ENCODE peak calls at places on chromosomes 3 and 15, in seven cellular contexts. One of them, this sample, is unnamed.

GRCh38 chr3:129038121-129038855 is 22.3 kb upstream of the GP9 start:
- DNase-seq in Panc1: no peak
- DNase-seq in IMR-90: no peak
- DNase-seq in astrocyte: no peak
- DNase-seq in CD4-positive, alpha-beta memory T cell: no peak
- DNase-seq in pancreas: no peak
- DNase-seq in upper lobe of right lung: no peak
- DNase-seq in this sample: no peak

GRCh38 chr3:117898722-117899121 is 1135.9 kb downstream of the IGSF11 start:
- DNase-seq in Panc1: peak; percentile 2
- DNase-seq in IMR-90: no peak
- DNase-seq in astrocyte: no peak
- DNase-seq in CD4-positive, alpha-beta memory T cell: no peak
- DNase-seq in pancreas: no peak
- DNase-seq in upper lobe of right lung: no peak
- DNase-seq in this sample: peak; percentile 9

GRCh38 chr15:66673410-66674322 is 28.4 kb upstream of the SMAD6 start:
- DNase-seq in Panc1: no peak
- DNase-seq in IMR-90: no peak
- DNase-seq in astrocyte: peak; percentile 42
- DNase-seq in CD4-positive, alpha-beta memory T cell: no peak
- DNase-seq in pancreas: peak; percentile 43
- DNase-seq in upper lobe of right lung: peak; percentile 77
- DNase-seq in this sample: peak; percentile 67

GRCh38 chr3:188749010-188749617 is 422.7 kb upstream of the TPRG1 start:
- DNase-seq in Panc1: peak; percentile 25
- DNase-seq in IMR-90: no peak
- DNase-seq in astrocyte: no peak
- DNase-seq in CD4-positive, alpha-beta memory T cell: peak; percentile 63
- DNase-seq in pancreas: no peak
- DNase-seq in upper lobe of right lung: no peak
- DNase-seq in this sample: peak; percentile 52

GRCh38 chr3:128420289-128420688 is 46.4 kb downstream of the DNAJB8 start:
- DNase-seq in Panc1: no peak
- DNase-seq in IMR-90: no peak
- DNase-seq in astrocyte: no peak
- DNase-seq in CD4-positive, alpha-beta memory T cell: no peak
- DNase-seq in pancreas: peak; percentile 7
- DNase-seq in upper lobe of right lung: no peak
- DNase-seq in this sample: no peak

GRCh38 chr3:176919836-176920760 is 277.2 kb downstream of the TBL1XR1 start:
- DNase-seq in Panc1: no peak
- DNase-seq in IMR-90: peak; percentile 94
- DNase-seq in astrocyte: peak; percentile 86
- DNase-seq in CD4-positive, alpha-beta memory T cell: no peak
- DNase-seq in pancreas: no peak
- DNase-seq in upper lobe of right lung: no peak
- DNase-seq in this sample: no peak

GRCh38 chr3:150631515-150632221 is 28.5 kb downstream of the SELENOT start:
- DNase-seq in Panc1: no peak
- DNase-seq in IMR-90: no peak
- DNase-seq in astrocyte: no peak
- DNase-seq in CD4-positive, alpha-beta memory T cell: no peak
- DNase-seq in pancreas: no peak
- DNase-seq in upper lobe of right lung: no peak
- DNase-seq in this sample: no peak

GRCh38 chr3:178445139-178445538 is 91.1 kb upstream of the KCNMB2 start:
- DNase-seq in Panc1: no peak
- DNase-seq in IMR-90: no peak
- DNase-seq in astrocyte: no peak
- DNase-seq in CD4-positive, alpha-beta memory T cell: no peak
- DNase-seq in pancreas: no peak
- DNase-seq in upper lobe of right lung: no peak
- DNase-seq in this sample: no peak

GRCh38 chr15:25391971-25392733 is 46.7 kb downstream of the UBE3A start:
- DNase-seq in Panc1: no peak
- DNase-seq in IMR-90: peak; percentile 83
- DNase-seq in astrocyte: peak; percentile 74
- DNase-seq in CD4-positive, alpha-beta memory T cell: no peak
- DNase-seq in pancreas: no peak
- DNase-seq in upper lobe of right lung: no peak
- DNase-seq in this sample: no peak

GRCh38 chr3:174548841-174549623 is 310.1 kb upstream of the NAALADL2 start:
- DNase-seq in Panc1: no peak
- DNase-seq in IMR-90: no peak
- DNase-seq in astrocyte: no peak
- DNase-seq in CD4-positive, alpha-beta memory T cell: no peak
- DNase-seq in pancreas: no peak
- DNase-seq in upper lobe of right lung: no peak
- DNase-seq in this sample: no peak

GRCh38 chr15:41848595-41848994 is 9.9 kb downstream of the PLA2G4B start:
- DNase-seq in Panc1: no peak
- DNase-seq in IMR-90: peak; percentile 65
- DNase-seq in astrocyte: no peak
- DNase-seq in CD4-positive, alpha-beta memory T cell: no peak
- DNase-seq in pancreas: no peak
- DNase-seq in upper lobe of right lung: no peak
- DNase-seq in this sample: no peak
- H3K27ac ChIP-seq in Panc1: no peak overlapping the region
- H3K27ac ChIP-seq in IMR-90: no peak overlapping the region
- H3K27ac ChIP-seq in astrocyte: no peak overlapping the region
- H3K27ac ChIP-seq in CD4-positive, alpha-beta memory T cell: no peak overlapping the region
- H3K27ac ChIP-seq in pancreas: no peak overlapping the region
- H3K27ac ChIP-seq in upper lobe of right lung: no peak overlapping the region
- H3K27ac ChIP-seq in this sample: no peak overlapping the region

DNA sequence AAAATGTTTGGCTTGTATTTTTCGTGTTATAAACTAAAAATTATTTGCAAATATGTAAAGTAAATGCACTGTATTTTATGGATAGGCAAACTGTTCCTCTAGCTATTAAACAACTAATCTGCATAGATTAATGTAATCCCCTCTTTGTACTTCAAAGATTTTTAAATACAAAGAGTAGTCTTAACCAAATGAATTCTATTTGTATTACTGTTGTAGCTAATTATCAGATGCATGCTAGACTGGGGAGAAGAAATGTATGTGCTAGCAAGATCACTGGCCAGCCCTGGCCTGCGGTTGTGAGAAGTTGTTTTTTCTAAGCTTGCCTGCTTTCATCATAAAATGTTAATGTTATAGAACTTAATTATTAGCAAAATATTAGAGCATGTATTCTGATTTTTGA is 92.6 kb downstream of the STT3B start:
- DNase-seq in Panc1: no peak
- DNase-seq in IMR-90: no peak
- DNase-seq in astrocyte: no peak
- DNase-seq in CD4-positive, alpha-beta memory T cell: no peak
- DNase-seq in pancreas: no peak
- DNase-seq in upper lobe of right lung: no peak
- DNase-seq in this sample: no peak
- H3K4me1 ChIP-seq in Panc1: no peaks in the 10 kb centered on the region
- H3K4me1 ChIP-seq in IMR-90: peaks cover 2% of the 10 kb centered on the region
- H3K4me1 ChIP-seq in astrocyte: no peaks in the 10 kb centered on the region
- H3K4me1 ChIP-seq in CD4-positive, alpha-beta memory T cell: no peaks in the 10 kb centered on the region
- H3K4me1 ChIP-seq in pancreas: no peaks in the 10 kb centered on the region
- H3K4me1 ChIP-seq in upper lobe of right lung: no peaks in the 10 kb centered on the region
- H3K4me1 ChIP-seq in this sample: no peaks in the 10 kb centered on the region

GRCh38 chr15:90362936-90363212 is 10.8 kb downstream of the ZNF774 start:
- DNase-seq in Panc1: no peak
- DNase-seq in IMR-90: peak; percentile 92
- DNase-seq in astrocyte: peak; percentile 91
- DNase-seq in CD4-positive, alpha-beta memory T cell: no peak
- DNase-seq in pancreas: no peak
- DNase-seq in upper lobe of right lung: no peak
- DNase-seq in this sample: no peak
- H3K27ac ChIP-seq in Panc1: peak overlapping the region; percentile 25
- H3K27ac ChIP-seq in IMR-90: peak overlapping the region; percentile 54
- H3K27ac ChIP-seq in astrocyte: peak overlapping the region; percentile 96
- H3K27ac ChIP-seq in CD4-positive, alpha-beta memory T cell: no peak overlapping the region
- H3K27ac ChIP-seq in pancreas: no peak overlapping the region
- H3K27ac ChIP-seq in upper lobe of right lung: no peak overlapping the region
- H3K27ac ChIP-seq in this sample: no peak overlapping the region

DNA sequence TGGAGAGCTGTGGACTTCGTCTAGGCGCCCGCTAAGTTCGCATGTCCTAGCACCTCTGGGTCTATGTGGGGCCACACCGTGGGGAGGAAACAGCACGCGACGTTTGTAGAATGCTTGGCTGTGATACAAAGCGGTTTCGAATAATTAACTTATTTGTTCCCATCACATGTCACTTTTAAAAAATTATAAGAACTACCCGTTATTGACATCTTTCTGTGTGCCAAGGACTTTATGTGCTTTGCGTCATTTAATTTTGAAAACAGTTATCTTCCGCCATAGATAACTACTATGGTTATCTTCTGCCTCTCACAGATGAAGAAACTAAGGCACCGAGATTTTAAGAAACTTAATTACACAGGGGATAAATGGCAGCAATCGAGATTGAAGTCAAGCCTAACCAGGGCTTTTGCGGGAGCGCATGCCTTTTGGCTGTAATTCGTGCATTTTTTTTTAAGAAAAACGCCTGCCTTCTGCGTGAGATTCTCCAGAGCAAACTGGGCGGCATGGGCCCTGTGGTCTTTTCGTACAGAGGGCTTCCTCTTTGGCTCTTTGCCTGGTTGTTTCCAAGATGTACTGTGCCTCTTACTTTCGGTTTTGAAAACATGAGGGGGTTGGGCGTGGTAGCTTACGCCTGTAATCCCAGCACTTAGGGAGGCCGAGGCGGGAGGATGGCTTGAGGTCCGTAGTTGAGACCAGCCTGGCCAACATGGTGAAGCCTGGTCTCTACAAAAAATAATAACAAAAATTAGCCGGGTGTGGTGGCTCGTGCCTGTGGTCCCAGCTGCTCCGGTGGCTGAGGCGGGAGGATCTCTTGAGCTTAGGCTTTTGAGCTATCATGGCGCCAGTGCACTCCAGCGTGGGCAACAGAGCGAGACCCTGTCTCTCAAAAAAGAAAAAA is 1.0 kb downstream of the B2M start:
- DNase-seq in Panc1: no peak
- DNase-seq in IMR-90: peak; percentile 87
- DNase-seq in astrocyte: peak; percentile 74
- DNase-seq in CD4-positive, alpha-beta memory T cell: peak; percentile 81
- DNase-seq in pancreas: peak; percentile 33
- DNase-seq in upper lobe of right lung: peak; percentile 71
- DNase-seq in this sample: peak; percentile 92
- H3K4me1 ChIP-seq in Panc1: peaks cover 25% of the 10 kb centered on the region
- H3K4me1 ChIP-seq in IMR-90: peaks cover 2% of the 10 kb centered on the region
- H3K4me1 ChIP-seq in astrocyte: peaks cover 9% of the 10 kb centered on the region
- H3K4me1 ChIP-seq in CD4-positive, alpha-beta memory T cell: peaks cover 47% of the 10 kb centered on the region
- H3K4me1 ChIP-seq in pancreas: peaks cover 8% of the 10 kb centered on the region
- H3K4me1 ChIP-seq in upper lobe of right lung: peaks cover 47% of the 10 kb centered on the region
- H3K4me1 ChIP-seq in this sample: peaks cover 11% of the 10 kb centered on the region

DNA sequence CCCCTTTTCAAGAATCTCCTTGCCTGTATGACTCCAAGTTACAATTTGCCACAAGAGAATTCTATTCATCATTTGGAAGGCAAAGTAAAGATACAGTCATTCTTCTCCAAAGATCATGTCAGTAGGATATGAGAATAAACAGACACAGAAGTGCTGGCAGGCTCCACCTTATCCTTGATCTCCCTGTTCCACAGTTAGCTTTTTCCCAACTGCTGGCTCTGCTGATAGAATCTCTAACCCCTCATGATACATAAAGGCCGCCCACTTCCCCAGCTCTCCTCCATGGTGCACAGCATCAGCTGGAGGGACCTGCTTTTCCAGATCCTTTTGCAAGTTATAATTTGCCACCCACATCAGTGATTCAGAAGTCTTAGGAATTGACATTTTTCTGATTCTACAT is 465.5 kb downstream of the GBE1 start:
- DNase-seq in Panc1: no peak
- DNase-seq in IMR-90: no peak
- DNase-seq in astrocyte: no peak
- DNase-seq in CD4-positive, alpha-beta memory T cell: no peak
- DNase-seq in pancreas: no peak
- DNase-seq in upper lobe of right lung: no peak
- DNase-seq in this sample: no peak
- H3K27ac ChIP-seq in Panc1: no peak overlapping the region
- H3K27ac ChIP-seq in IMR-90: no peak overlapping the region
- H3K27ac ChIP-seq in astrocyte: no peak overlapping the region
- H3K27ac ChIP-seq in CD4-positive, alpha-beta memory T cell: no peak overlapping the region
- H3K27ac ChIP-seq in pancreas: no peak overlapping the region
- H3K27ac ChIP-seq in upper lobe of right lung: no peak overlapping the region
- H3K27ac ChIP-seq in this sample: no peak overlapping the region

GRCh38 chr15:76341366-76342045 is 4.9 kb downstream of the ISL2 start:
- DNase-seq in Panc1: no peak
- DNase-seq in IMR-90: no peak
- DNase-seq in astrocyte: no peak
- DNase-seq in CD4-positive, alpha-beta memory T cell: peak; percentile 28
- DNase-seq in pancreas: peak; percentile 25
- DNase-seq in upper lobe of right lung: no peak
- DNase-seq in this sample: no peak
- H3K4me1 ChIP-seq in Panc1: peaks cover 3% of the 10 kb centered on the region
- H3K4me1 ChIP-seq in IMR-90: peaks cover 9% of the 10 kb centered on the region
- H3K4me1 ChIP-seq in astrocyte: peaks cover 16% of the 10 kb centered on the region
- H3K4me1 ChIP-seq in CD4-positive, alpha-beta memory T cell: peaks cover 80% of the 10 kb centered on the region
- H3K4me1 ChIP-seq in pancreas: peaks cover 36% of the 10 kb centered on the region
- H3K4me1 ChIP-seq in upper lobe of right lung: peaks cover 53% of the 10 kb centered on the region
- H3K4me1 ChIP-seq in this sample: peaks cover 17% of the 10 kb centered on the region

GRCh38 chr15:89946681-89947313 is 34.0 kb upstream of the ARPIN start:
- DNase-seq in Panc1: no peak
- DNase-seq in IMR-90: no peak
- DNase-seq in astrocyte: no peak
- DNase-seq in CD4-positive, alpha-beta memory T cell: no peak
- DNase-seq in pancreas: no peak
- DNase-seq in upper lobe of right lung: no peak
- DNase-seq in this sample: peak; percentile 68
- H3K27ac ChIP-seq in Panc1: no peak overlapping the region
- H3K27ac ChIP-seq in IMR-90: no peak overlapping the region
- H3K27ac ChIP-seq in astrocyte: no peak overlapping the region
- H3K27ac ChIP-seq in CD4-positive, alpha-beta memory T cell: no peak overlapping the region
- H3K27ac ChIP-seq in pancreas: no peak overlapping the region
- H3K27ac ChIP-seq in upper lobe of right lung: no peak overlapping the region
- H3K27ac ChIP-seq in this sample: no peak overlapping the region

DNA sequence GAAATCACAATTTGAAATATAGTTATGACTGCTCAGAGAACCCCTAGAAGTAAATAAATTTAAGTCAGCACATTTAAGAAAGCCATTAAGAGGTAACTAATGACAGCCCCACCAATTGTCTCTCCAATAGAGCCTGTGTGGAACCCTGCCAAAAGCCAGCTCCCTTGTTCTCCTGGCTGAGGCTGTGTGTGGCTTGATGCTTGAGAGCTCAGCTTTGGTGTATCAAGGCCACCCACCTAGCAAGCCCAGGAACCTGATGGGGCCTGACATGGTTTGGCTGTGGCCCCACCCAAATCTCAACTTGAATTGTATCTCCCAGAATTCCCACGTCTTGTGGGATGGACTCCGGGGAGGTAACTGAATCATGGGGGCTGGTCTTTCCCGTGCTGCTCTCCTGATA is 106.9 kb downstream of the LRRN1 start:
- DNase-seq in Panc1: no peak
- DNase-seq in IMR-90: no peak
- DNase-seq in astrocyte: no peak
- DNase-seq in CD4-positive, alpha-beta memory T cell: no peak
- DNase-seq in pancreas: no peak
- DNase-seq in upper lobe of right lung: no peak
- DNase-seq in this sample: no peak
- H3K4me1 ChIP-seq in Panc1: no peaks in the 10 kb centered on the region
- H3K4me1 ChIP-seq in IMR-90: no peaks in the 10 kb centered on the region
- H3K4me1 ChIP-seq in astrocyte: no peaks in the 10 kb centered on the region
- H3K4me1 ChIP-seq in CD4-positive, alpha-beta memory T cell: no peaks in the 10 kb centered on the region
- H3K4me1 ChIP-seq in pancreas: no peaks in the 10 kb centered on the region
- H3K4me1 ChIP-seq in upper lobe of right lung: no peaks in the 10 kb centered on the region
- H3K4me1 ChIP-seq in this sample: no peaks in the 10 kb centered on the region

This sample was measured in small intestine.